ENCODE peak calls at places on chromosomes 13 and 19, in ten cellular contexts. K, F, C, T, S, N, Q, B, W and Z are unnamed samples.

GRCh38 chr13:65638572-65639168 is 1591.5 kb downstream of the PCDH9 start:
- DNase-seq in K (no peak), F (no peak), C (peak), T (peak), S (no peak), N (no peak), Q (no peak), B (no peak), W (no peak), Z (no peak)

GRCh38 chr19:20503536-20503935 is 62.0 kb downstream of the ZNF737 start:
- DNase-seq in K (no peak), F (no peak), C (peak), T (peak), S (no peak), N (peak), Q (peak), B (peak), W (no peak), Z (no peak)

GRCh38 chr13:87094646-87095045 is 576.5 kb upstream of the SLITRK5 start:
- DNase-seq in K (no peak), F (no peak), C (no peak), T (no peak), S (no peak), N (no peak), Q (no peak), B (no peak), W (no peak), Z (no peak)

GRCh38 chr19:14006766-14007562 is 844 bp upstream of the RFX1 start:
- DNase-seq in K (no peak), F (peak), C (no peak), T (no peak), S (peak), N (peak), Q (peak), B (no peak), W (no peak), Z (peak)

GRCh38 chr19:1608414-1609391 is 3.4 kb upstream of the UQCR11 start:
- DNase-seq in K (no peak), F (no peak), C (no peak), T (peak), S (peak), N (no peak), Q (no peak), B (no peak), W (peak), Z (no peak)

GRCh38 chr19:45809643-45810159 is 5.4 kb downstream of the RSPH6A start:
- DNase-seq in K (no peak), F (no peak), C (peak), T (peak), S (peak), N (no peak), Q (no peak), B (no peak), W (no peak), Z (no peak)

GRCh38 chr13:32639502-32640105 is 53.4 kb downstream of the PDS5B start:
- DNase-seq in K (peak), F (peak), C (peak), T (peak), S (peak), N (peak), Q (peak), B (peak), W (no peak), Z (peak)

GRCh38 chr19:38039966-38040365 is 133.0 kb downstream of the SIPA1L3 start:
- DNase-seq in K (no peak), F (no peak), C (peak), T (peak), S (no peak), N (no peak), Q (no peak), B (no peak), W (no peak), Z (no peak)

GRCh38 chr13:45879666-45880065 is 28.1 kb upstream of the SIAH3 start:
- DNase-seq in K (no peak), F (peak), C (peak), T (no peak), S (no peak), N (peak), Q (no peak), B (peak), W (no peak), Z (peak)

GRCh38 chr13:72637561-72637960 is 89.9 kb downstream of the MZT1 start:
- DNase-seq in K (no peak), F (no peak), C (no peak), T (no peak), S (no peak), N (no peak), Q (no peak), B (no peak), W (no peak), Z (no peak)

GRCh38 chr19:14381689-14382474 is 638 bp downstream of the ADGRE5 start:
- DNase-seq in K (peak), F (no peak), C (no peak), T (peak), S (no peak), N (no peak), Q (peak), B (peak), W (no peak), Z (peak)

GRCh38 chr13:69234171-69234570 is 873.5 kb upstream of the ATXN8OS start:
- DNase-seq in K (no peak), F (no peak), C (no peak), T (no peak), S (no peak), N (no peak), Q (no peak), B (no peak), W (no peak), Z (no peak)

GRCh38 chr13:59542303-59542702 is 621.4 kb downstream of the DIAPH3 start:
- DNase-seq in K (no peak), F (no peak), C (no peak), T (no peak), S (no peak), N (no peak), Q (no peak), B (no peak), W (no peak), Z (no peak)

GRCh38 chr13:76020421-76020955 is 384.4 kb downstream of the LMO7 start:
- DNase-seq in K (no peak), F (no peak), C (no peak), T (no peak), S (no peak), N (no peak), Q (no peak), B (no peak), W (no peak), Z (no peak)

GRCh38 chr13:108877300-108877699 is 247.9 kb downstream of the MYO16 start:
- DNase-seq in K (no peak), F (no peak), C (no peak), T (peak), S (no peak), N (no peak), Q (no peak), B (no peak), W (no peak), Z (no peak)

GRCh38 chr13:44726214-44726613 is 150.1 kb upstream of the TSC22D1 start:
- DNase-seq in K (no peak), F (no peak), C (no peak), T (peak), S (no peak), N (no peak), Q (no peak), B (no peak), W (no peak), Z (no peak)

GRCh38 chr19:2618611-2619010 is 83.9 kb downstream of the GNG7 start:
- DNase-seq in K (peak), F (no peak), C (peak), T (peak), S (peak), N (peak), Q (peak), B (peak), W (no peak), Z (peak)

GRCh38 chr13:110676511-110677204 is 29.3 kb downstream of the CARS2 start:
- DNase-seq in K (peak), F (no peak), C (no peak), T (no peak), S (no peak), N (no peak), Q (no peak), B (peak), W (no peak), Z (no peak)

GRCh38 chr13:87052731-87053130 is 618.4 kb upstream of the SLITRK5 start:
- DNase-seq in K (no peak), F (no peak), C (no peak), T (peak), S (no peak), N (no peak), Q (no peak), B (no peak), W (no peak), Z (no peak)

GRCh38 chr13:74920945-74921725 is 560.8 kb downstream of the TBC1D4 start:
- DNase-seq in K (no peak), F (no peak), C (no peak), T (no peak), S (no peak), N (no peak), Q (no peak), B (no peak), W (no peak), Z (no peak)

GRCh38 chr19:4043966-4044365 is 22.7 kb downstream of the ZBTB7A start:
- DNase-seq in K (no peak), F (no peak), C (no peak), T (no peak), S (no peak), N (no peak), Q (no peak), B (no peak), W (no peak), Z (no peak)

GRCh38 chr13:110023729-110024645 is 237.6 kb upstream of the IRS2 start:
- DNase-seq in K (no peak), F (peak), C (peak), T (no peak), S (no peak), N (no peak), Q (no peak), B (no peak), W (no peak), Z (peak)

GRCh38 chr13:53200075-53200474 is 171.5 kb downstream of the OLFM4 start:
- DNase-seq in K (no peak), F (no peak), C (no peak), T (no peak), S (no peak), N (no peak), Q (no peak), B (no peak), W (no peak), Z (no peak)

GRCh38 chr19:13850910-13851753 is 25.8 kb upstream of the NANOS3 start:
- DNase-seq in K (peak), F (no peak), C (peak), T (peak), S (no peak), N (peak), Q (peak), B (peak), W (no peak), Z (peak)

GRCh38 chr13:39512687-39513086 is 90.3 kb downstream of the LHFPL6 start:
- DNase-seq in K (no peak), F (no peak), C (no peak), T (no peak), S (no peak), N (no peak), Q (no peak), B (no peak), W (no peak), Z (no peak)